ENCODE peak calls at places on chromosomes 11 and 22, in five cellular contexts. One of them, this sample, is unnamed.

GRCh38 chr11:23310276-23310675 is 450.0 kb upstream of the CCDC179 start:
- DNase-seq in Peyer's patch: no peak
- DNase-seq in foreskin fibroblast: peak; percentile 34
- DNase-seq in A549: no peak
- DNase-seq in fibroblast of pulmonary artery: peak; percentile 58
- DNase-seq in this sample: no peak

GRCh38 chr11:46047520-46047919 is 73.7 kb downstream of the PHF21A start:
- DNase-seq in A549: no peak
- DNase-seq in foreskin fibroblast: no peak
- DNase-seq in fibroblast of pulmonary artery: peak; percentile 46
- DNase-seq in Peyer's patch: no peak
- DNase-seq in this sample: peak; percentile 77

GRCh38 chr11:9385288-9385902 is 943 bp downstream of the IPO7 start:
- DNase-seq in foreskin fibroblast: no peak
- DNase-seq in fibroblast of pulmonary artery: no peak
- DNase-seq in Peyer's patch: no peak
- DNase-seq in A549: peak; percentile 43
- DNase-seq in this sample: no peak

GRCh38 chr11:2581931-2582435 is 117.8 kb downstream of the KCNQ1OT1 start:
- DNase-seq in foreskin fibroblast: no peak
- DNase-seq in fibroblast of pulmonary artery: no peak
- DNase-seq in Peyer's patch: peak; percentile 37
- DNase-seq in A549: no peak
- DNase-seq in this sample: no peak

GRCh38 chr11:44619931-44620725 is 54.7 kb downstream of the CD82 start:
- DNase-seq in foreskin fibroblast: no peak
- DNase-seq in A549: no peak
- DNase-seq in fibroblast of pulmonary artery: no peak
- DNase-seq in Peyer's patch: peak; percentile 43
- DNase-seq in this sample: no peak

GRCh38 chr22:23537421-23537820 is 42.7 kb downstream of the IGLL1 start:
- DNase-seq in Peyer's patch: peak; percentile 34
- DNase-seq in fibroblast of pulmonary artery: no peak
- DNase-seq in A549: no peak
- DNase-seq in foreskin fibroblast: no peak
- DNase-seq in this sample: no peak

GRCh38 chr11:100984668-100985067 is 144.9 kb downstream of the PGR start:
- DNase-seq in foreskin fibroblast: no peak
- DNase-seq in fibroblast of pulmonary artery: no peak
- DNase-seq in A549: no peak
- DNase-seq in Peyer's patch: no peak
- DNase-seq in this sample: no peak

GRCh38 chr11:41714101-41714500 is 254.6 kb upstream of the LRRC4C start:
- DNase-seq in Peyer's patch: no peak
- DNase-seq in fibroblast of pulmonary artery: no peak
- DNase-seq in foreskin fibroblast: no peak
- DNase-seq in A549: no peak
- DNase-seq in this sample: no peak

GRCh38 chr11:394034-394857 is at the start of gene PKP3:
- DNase-seq in Peyer's patch: peak; percentile 95
- DNase-seq in foreskin fibroblast: peak; percentile 63
- DNase-seq in fibroblast of pulmonary artery: peak; percentile 36
- DNase-seq in A549: peak; percentile 86
- DNase-seq in this sample: no peak

GRCh38 chr11:129021295-129021694 is 78.6 kb upstream of the TP53AIP1 start:
- DNase-seq in A549: no peak
- DNase-seq in fibroblast of pulmonary artery: peak; percentile 11
- DNase-seq in Peyer's patch: no peak
- DNase-seq in foreskin fibroblast: no peak
- DNase-seq in this sample: no peak

GRCh38 chr11:2714463-2714800 is 14.6 kb upstream of the KCNQ1OT1 start:
- DNase-seq in Peyer's patch: no peak
- DNase-seq in A549: no peak
- DNase-seq in fibroblast of pulmonary artery: no peak
- DNase-seq in foreskin fibroblast: no peak
- DNase-seq in this sample: no peak

DNA sequence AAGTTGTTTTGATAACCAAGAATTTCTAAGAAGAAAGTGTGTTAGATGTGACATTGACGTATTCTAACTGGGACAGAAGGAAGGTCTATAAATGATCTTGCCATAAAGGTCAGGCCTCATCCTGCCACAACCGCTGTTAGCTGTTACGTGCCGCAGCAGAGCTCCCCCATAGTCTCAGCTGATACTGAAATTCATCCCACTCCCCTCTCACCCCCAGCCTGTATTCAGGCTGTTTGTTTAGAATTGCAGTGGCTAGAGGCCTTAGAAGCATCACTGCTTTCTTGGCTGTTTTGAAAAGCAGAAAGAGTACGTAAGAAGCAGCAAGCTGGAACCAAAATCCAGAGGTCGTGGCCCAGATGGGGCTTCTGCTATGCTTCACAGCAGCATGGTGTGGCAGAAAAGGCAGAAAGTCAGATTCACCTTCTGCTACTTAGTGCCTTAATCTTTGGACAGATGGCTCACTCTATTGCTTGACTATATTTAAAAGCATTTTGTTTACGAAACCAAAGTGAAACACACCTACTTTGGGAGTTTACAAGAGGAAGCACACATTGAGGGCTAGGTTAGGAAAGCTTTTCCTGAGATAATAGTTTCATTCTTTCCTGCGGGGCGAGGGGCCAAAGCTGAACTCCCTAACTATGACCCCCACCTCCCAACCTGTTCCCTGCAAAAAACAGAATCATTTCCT is 950 bp upstream of the LAYN start:
- DNase-seq in fibroblast of pulmonary artery: no peak
- DNase-seq in Peyer's patch: no peak
- DNase-seq in A549: no peak
- DNase-seq in foreskin fibroblast: no peak
- DNase-seq in this sample: no peak
- H3K4me3 ChIP-seq in fibroblast of pulmonary artery: no peak overlapping the region
- H3K4me3 ChIP-seq in Peyer's patch: no peak overlapping the region
- H3K4me3 ChIP-seq in A549: no peak overlapping the region
- H3K4me3 ChIP-seq in foreskin fibroblast: peak overlapping the region; percentile 69
- H3K4me3 ChIP-seq in this sample: peak overlapping the region; percentile 71

DNA sequence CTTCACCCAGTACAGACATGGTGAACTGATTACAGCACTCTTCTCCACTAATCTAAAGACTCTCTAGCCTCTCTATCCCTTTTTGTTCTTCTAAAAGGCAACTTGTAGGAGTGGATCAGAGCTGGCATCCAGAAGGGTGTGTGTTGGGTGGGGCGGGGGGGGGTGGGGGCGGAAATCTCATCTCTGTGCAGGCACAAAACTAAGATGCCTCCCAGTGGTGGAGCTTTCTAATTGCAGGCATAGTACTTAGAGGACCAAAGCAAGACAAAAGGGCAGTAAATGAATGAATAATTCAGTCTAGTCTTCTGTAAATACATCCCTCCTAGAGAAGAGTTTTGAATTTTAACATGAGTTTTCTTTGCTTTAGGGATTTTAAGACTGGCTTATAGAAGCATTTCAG is 11.4 kb upstream of the EMID1 start:
- DNase-seq in fibroblast of pulmonary artery: no peak
- DNase-seq in foreskin fibroblast: no peak
- DNase-seq in A549: no peak
- DNase-seq in Peyer's patch: no peak
- DNase-seq in this sample: no peak
- TF ChIP-seq CTCF in fibroblast of pulmonary artery: peak; percentile 14
- TF ChIP-seq CTCF in foreskin fibroblast: no peak
- TF ChIP-seq CTCF in A549: no peak
- TF ChIP-seq CTCF in Peyer's patch: no peak
- TF ChIP-seq CTCF in this sample: no peak

DNA sequence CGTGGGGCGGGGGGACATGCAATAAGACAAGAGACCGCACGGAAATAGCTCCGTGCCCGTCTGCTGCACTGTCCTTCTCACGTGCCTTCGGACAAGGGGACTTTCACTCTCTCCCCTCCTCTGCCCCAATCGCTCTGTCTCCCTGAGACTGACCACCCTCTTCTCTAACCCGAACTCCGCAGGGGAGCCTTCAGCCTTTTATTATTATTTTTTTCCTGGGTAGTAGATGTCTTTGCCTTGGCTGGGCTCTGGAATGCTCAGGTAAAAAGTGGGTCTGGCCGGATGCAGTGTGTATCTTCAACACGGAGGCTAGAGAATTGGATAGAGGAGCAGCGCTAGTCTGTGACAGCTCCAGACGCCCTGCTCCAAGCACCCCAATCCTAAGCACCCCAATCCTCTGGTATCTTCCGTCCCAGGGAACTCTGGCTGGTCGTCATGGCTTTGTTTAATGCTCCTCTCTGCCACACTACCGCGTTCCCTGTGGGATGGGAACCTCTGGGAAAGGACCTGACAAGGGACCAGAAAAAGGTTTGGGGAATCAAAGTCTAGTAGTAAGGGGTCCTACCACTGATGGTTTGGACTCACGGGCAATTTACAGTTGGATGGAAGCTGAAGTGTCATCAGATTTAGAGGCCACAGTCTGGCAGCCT is 25.1 kb upstream of the ROBO3 start:
- DNase-seq in foreskin fibroblast: no peak
- DNase-seq in Peyer's patch: no peak
- DNase-seq in fibroblast of pulmonary artery: no peak
- DNase-seq in A549: no peak
- DNase-seq in this sample: no peak
- H3K4me3 ChIP-seq in foreskin fibroblast: peak overlapping the region; percentile 36
- H3K4me3 ChIP-seq in Peyer's patch: no peak overlapping the region
- H3K4me3 ChIP-seq in fibroblast of pulmonary artery: peak overlapping the region; percentile 39
- H3K4me3 ChIP-seq in A549: peak overlapping the region; percentile 37
- H3K4me3 ChIP-seq in this sample: no peak overlapping the region

DNA sequence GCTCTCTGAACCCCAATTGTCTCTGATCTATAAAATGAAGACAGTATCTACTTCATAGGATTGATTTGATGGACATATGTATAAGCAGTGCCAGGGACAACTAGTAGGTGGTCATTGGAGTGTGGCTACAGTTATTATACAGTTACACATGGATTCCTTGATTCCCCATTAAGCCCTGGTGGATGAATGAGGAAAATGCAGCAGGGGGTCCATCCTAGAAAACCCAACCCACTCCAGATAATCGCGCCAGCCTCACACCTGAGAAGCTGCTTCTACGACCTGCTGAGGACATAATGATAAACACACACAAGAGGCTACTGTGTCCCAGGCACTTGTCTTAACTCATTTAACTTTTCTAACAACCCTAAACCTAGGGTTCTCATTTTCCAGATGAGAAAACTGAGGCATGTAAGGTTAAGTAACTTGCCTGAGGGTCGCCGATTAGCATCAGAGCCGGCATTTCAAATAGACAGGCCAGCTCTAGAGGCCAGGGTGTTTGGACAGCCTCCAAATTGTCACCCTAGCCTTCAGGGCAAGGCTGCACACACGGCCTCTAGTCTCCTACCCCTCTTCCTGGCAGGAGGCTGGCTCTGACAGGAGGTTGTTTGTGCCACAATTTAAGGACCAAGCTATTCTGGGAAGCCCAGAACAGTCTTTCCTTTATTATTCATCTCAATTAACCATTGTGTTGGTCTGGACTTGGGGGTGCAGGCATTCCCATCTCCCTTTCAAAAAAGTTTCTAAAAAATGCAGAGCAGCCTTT is 3.8 kb upstream of the C11orf91 start:
- DNase-seq in A549: no peak
- DNase-seq in fibroblast of pulmonary artery: no peak
- DNase-seq in foreskin fibroblast: no peak
- DNase-seq in Peyer's patch: no peak
- DNase-seq in this sample: no peak
- TF ChIP-seq CTCF in A549: no peak
- TF ChIP-seq CTCF in fibroblast of pulmonary artery: peak; percentile 26
- TF ChIP-seq CTCF in foreskin fibroblast: no peak
- TF ChIP-seq CTCF in Peyer's patch: no peak
- TF ChIP-seq CTCF in this sample: peak; percentile 17

GRCh38 chr11:94131363-94132115 is 2.9 kb downstream of the PANX1 start:
- DNase-seq in Peyer's patch: no peak
- DNase-seq in fibroblast of pulmonary artery: peak; percentile 69
- DNase-seq in A549: no peak
- DNase-seq in foreskin fibroblast: peak; percentile 50
- DNase-seq in this sample: no peak

GRCh38 chr11:94128746-94129504 is at the start of gene PANX1:
- DNase-seq in Peyer's patch: peak; percentile 85
- DNase-seq in A549: peak; percentile 61
- DNase-seq in foreskin fibroblast: peak; percentile 84
- DNase-seq in fibroblast of pulmonary artery: peak; percentile 82
- DNase-seq in this sample: peak; percentile 35

GRCh38 chr11:94132152-94132558 is 3.5 kb downstream of the PANX1 start:
- DNase-seq in A549: no peak
- DNase-seq in foreskin fibroblast: peak; percentile 88
- DNase-seq in fibroblast of pulmonary artery: peak; percentile 86
- DNase-seq in Peyer's patch: no peak
- DNase-seq in this sample: peak; percentile 51

GRCh38 chr11:94129505-94130335 is 1.1 kb downstream of the PANX1 start:
- DNase-seq in A549: no peak
- DNase-seq in foreskin fibroblast: no peak
- DNase-seq in Peyer's patch: peak; percentile 91
- DNase-seq in fibroblast of pulmonary artery: peak; percentile 38
- DNase-seq in this sample: no peak

GRCh38 chr11:94130589-94131362 is 2.1 kb downstream of the PANX1 start:
- DNase-seq in foreskin fibroblast: peak; percentile 90
- DNase-seq in A549: no peak
- DNase-seq in fibroblast of pulmonary artery: peak; percentile 97
- DNase-seq in Peyer's patch: no peak
- DNase-seq in this sample: no peak
- H3K4me3 ChIP-seq in foreskin fibroblast: peak overlapping the region; percentile 81
- H3K4me3 ChIP-seq in A549: no peak overlapping the region
- H3K4me3 ChIP-seq in fibroblast of pulmonary artery: peak overlapping the region; percentile 78
- H3K4me3 ChIP-seq in Peyer's patch: no peak overlapping the region
- H3K4me3 ChIP-seq in this sample: peak overlapping the region; percentile 70

DNA sequence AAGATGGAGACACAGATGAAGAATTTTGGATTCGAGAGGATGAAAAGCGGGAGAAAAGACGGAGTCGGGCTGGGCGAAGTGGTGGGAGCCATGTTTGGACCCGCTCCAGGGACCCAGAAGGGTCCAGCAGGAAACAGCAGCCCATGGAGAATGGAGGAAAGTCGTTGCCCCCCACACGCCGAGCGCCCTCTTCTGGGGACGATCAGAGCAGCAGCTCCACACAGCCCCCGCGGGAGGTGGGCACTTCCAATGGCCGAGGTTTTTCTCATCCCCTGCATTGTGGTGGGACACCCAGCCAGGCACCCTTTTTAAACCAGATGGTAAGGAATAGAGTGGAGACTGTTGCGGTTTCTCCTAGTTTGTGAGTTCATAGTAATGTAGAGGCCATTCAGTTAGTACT is 22.8 kb upstream of the SLC25A18 start:
- DNase-seq in Peyer's patch: no peak
- DNase-seq in fibroblast of pulmonary artery: no peak
- DNase-seq in foreskin fibroblast: no peak
- DNase-seq in A549: no peak
- DNase-seq in this sample: no peak
- TF ChIP-seq CTCF in Peyer's patch: no peak
- TF ChIP-seq CTCF in fibroblast of pulmonary artery: no peak
- TF ChIP-seq CTCF in foreskin fibroblast: no peak
- TF ChIP-seq CTCF in A549: no peak
- TF ChIP-seq CTCF in this sample: no peak

DNA sequence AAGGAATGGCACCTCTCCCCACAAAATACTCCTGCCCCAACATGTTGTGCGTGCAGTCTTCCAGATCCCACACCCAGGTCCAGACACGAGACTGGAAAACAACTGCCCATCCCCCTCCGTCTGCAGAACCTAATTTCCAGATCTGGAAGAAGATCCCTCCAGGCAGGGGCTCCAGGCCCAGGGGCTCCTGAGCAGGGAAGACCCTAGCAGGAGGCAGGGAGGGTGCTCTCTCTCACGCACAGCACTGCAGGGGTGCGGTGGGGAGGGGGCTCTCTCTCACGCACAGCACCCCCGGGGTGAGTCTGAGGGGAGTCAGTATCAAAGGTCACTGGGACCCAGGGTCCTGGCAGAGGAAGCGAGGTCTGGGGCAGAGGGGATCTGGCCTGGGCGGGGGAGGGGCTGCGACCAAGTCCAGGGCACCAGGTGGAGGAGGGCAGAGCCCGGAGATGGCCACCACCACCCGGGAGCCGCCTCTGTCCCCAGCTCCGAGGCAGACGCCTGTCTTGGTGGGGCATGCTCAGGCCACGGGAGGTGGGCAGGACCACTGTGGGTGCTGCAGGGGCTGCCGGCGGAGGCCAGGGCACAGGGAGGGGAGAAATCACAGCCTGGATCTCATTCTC is 1.7 kb downstream of the MLC1 start:
- DNase-seq in Peyer's patch: no peak
- DNase-seq in foreskin fibroblast: no peak
- DNase-seq in A549: no peak
- DNase-seq in fibroblast of pulmonary artery: no peak
- DNase-seq in this sample: no peak
- H3K4me3 ChIP-seq in Peyer's patch: no peak overlapping the region
- H3K4me3 ChIP-seq in foreskin fibroblast: no peak overlapping the region
- H3K4me3 ChIP-seq in A549: no peak overlapping the region
- H3K4me3 ChIP-seq in fibroblast of pulmonary artery: no peak overlapping the region
- H3K4me3 ChIP-seq in this sample: no peak overlapping the region

This sample was measured in retinal pigment epithelial cell.